ENCODE peak calls at places on chromosome 12, in five cellular contexts. E is B cell, C is memory B cell, N is spleen, Z is anterior cingulate cortex. L is an unnamed sample.

GRCh38 chr12:109779382-109779781 is 53.8 kb downstream of the TRPV4 start:
- DNase-seq in E (no peak), C (no peak), N (peak; percentile 33), Z (no peak), L (no peak)

GRCh38 chr12:98955284-98955683 is 310.2 kb downstream of the APAF1 start:
- DNase-seq in E (no peak), C (no peak), N (no peak), Z (no peak), L (no peak)

GRCh38 chr12:18819471-18819870 is 81.6 kb downstream of the CAPZA3 start:
- DNase-seq in E (no peak), C (no peak), N (no peak), Z (no peak), L (no peak)

GRCh38 chr12:124096109-124096508 is 123.1 kb downstream of the ZNF664 start:
- DNase-seq in E (no peak), C (no peak), N (no peak), Z (no peak), L (no peak)

GRCh38 chr12:96198970-96199369 is 4.8 kb downstream of the ELK3 start:
- DNase-seq in E (no peak), C (no peak), N (no peak), Z (no peak), L (no peak)

GRCh38 chr12:91603060-91603459 is 420.4 kb upstream of the DCN start:
- DNase-seq in E (no peak), C (no peak), N (no peak), Z (no peak), L (no peak)

GRCh38 chr12:131950182-131950913 is 606 bp downstream of the EP400 start:
- DNase-seq in E (peak; percentile 50), C (peak; percentile 38), N (no peak), Z (no peak), L (no peak)

GRCh38 chr12:115943630-115944391 is 333.7 kb downstream of the MED13L start:
- DNase-seq in E (no peak), C (no peak), N (no peak), Z (peak; percentile 29), L (no peak)

GRCh38 chr12:130526813-130527212 is 189.1 kb downstream of the PIWIL1 start:
- DNase-seq in E (no peak), C (no peak), N (no peak), Z (no peak), L (no peak)

GRCh38 chr12:53949631-53950440 is 4.9 kb upstream of the HOXC12 start:
- DNase-seq in E (no peak), C (no peak), N (no peak), Z (no peak), L (peak; percentile 15)

GRCh38 chr12:131808744-131809371 is 19.3 kb upstream of the MMP17 start:
- DNase-seq in E (peak; percentile 77), C (no peak), N (peak; percentile 95), Z (no peak), L (no peak)

GRCh38 chr12:131084341-131085011 is 130.8 kb downstream of the ADGRD1 start:
- DNase-seq in E (no peak), C (no peak), N (no peak), Z (no peak), L (no peak)

GRCh38 chr12:19771858-19772257 is 332.6 kb downstream of the AEBP2 start:
- DNase-seq in E (no peak), C (no peak), N (no peak), Z (no peak), L (no peak)

GRCh38 chr12:99558113-99558512 is 89.4 kb upstream of the GARIN6 start:
- DNase-seq in E (no peak), C (no peak), N (no peak), Z (no peak), L (no peak)

GRCh38 chr12:79366374-79366773 is 324.4 kb downstream of the PAWR start:
- DNase-seq in E (no peak), C (no peak), N (no peak), Z (no peak), L (no peak)

GRCh38 chr12:80190001-80190400 is 90.7 kb downstream of the OTOGL start:
- DNase-seq in E (no peak), C (no peak), N (no peak), Z (no peak), L (no peak)

GRCh38 chr12:92341333-92341691 is 195.7 kb upstream of the BTG1 start:
- DNase-seq in E (no peak), C (no peak), N (no peak), Z (no peak), L (no peak)

GRCh38 chr12:24788886-24789285 is 160.0 kb downstream of the BCAT1 start:
- DNase-seq in E (no peak), C (no peak), N (no peak), Z (no peak), L (no peak)

GRCh38 chr12:46843811-46844210 is 18.0 kb upstream of the SLC38A4 start:
- DNase-seq in E (no peak), C (no peak), N (no peak), Z (no peak), L (no peak)

GRCh38 chr12:116427200-116427932 is 131.8 kb upstream of the MAP1LC3B2 start:
- DNase-seq in E (no peak), C (no peak), N (no peak), Z (no peak), L (no peak)

GRCh38 chr12:47767197-47767724 is 5.8 kb upstream of the SLC48A1 start:
- DNase-seq in E (peak; percentile 63), C (peak; percentile 67), N (peak; percentile 83), Z (peak; percentile 23), L (no peak)

GRCh38 chr12:25438638-25439037 is 114.4 kb downstream of the LMNTD1 start:
- DNase-seq in E (no peak), C (no peak), N (no peak), Z (no peak), L (no peak)

GRCh38 chr12:27595231-27595642 is 71.2 kb downstream of the PPFIBP1 start:
- DNase-seq in E (no peak), C (no peak), N (no peak), Z (peak; percentile 49), L (no peak)

GRCh38 chr12:107200394-107200793 is 107.0 kb upstream of the CRY1 start:
- DNase-seq in E (no peak), C (no peak), N (no peak), Z (no peak), L (peak; percentile 15)

GRCh38 chr12:122981036-122981471 is 573 bp downstream of the ARL6IP4 start:
- DNase-seq in E (no peak), C (peak; percentile 51), N (no peak), Z (no peak), L (no peak)

GRCh38 chr12:107328442-107329133 is 235.2 kb upstream of the CRY1 start:
- DNase-seq in E (no peak), C (no peak), N (no peak), Z (no peak), L (no peak)

GRCh38 chr12:39296496-39296895 is 146.4 kb downstream of the KIF21A start:
- DNase-seq in E (no peak), C (no peak), N (no peak), Z (no peak), L (no peak)